ENCODE peak calls at places on chromosomes 7 and 10, in six cellular contexts. W, O, I, T, J and V are unnamed samples.

GRCh38 chr7:100430450-100431285 is 1.0 kb downstream of the MEPCE start:
- DNase-seq in W (no peak), O (no peak), I (peak; percentile 69), T (peak; percentile 69), J (peak; percentile 18), V (no peak)

GRCh38 chr7:104862719-104863118 is 151.3 kb upstream of the KMT2E start:
- DNase-seq in W (no peak), O (no peak), I (no peak), T (no peak), J (peak; percentile 67), V (peak; percentile 10)

GRCh38 chr7:29196971-29197370 is 2.4 kb downstream of the CHN2 start:
- DNase-seq in W (no peak), O (no peak), I (no peak), T (no peak), J (no peak), V (no peak)

GRCh38 chr7:138625849-138626230 is 75.3 kb downstream of the SVOPL start:
- DNase-seq in W (no peak), O (no peak), I (no peak), T (peak; percentile 46), J (no peak), V (no peak)

GRCh38 chr10:118332948-118333710 is 9.0 kb downstream of the FAM204A start:
- DNase-seq in W (no peak), O (peak; percentile 39), I (no peak), T (no peak), J (no peak), V (peak; percentile 59)

GRCh38 chr10:20007426-20007825 is 191.2 kb downstream of the PLXDC2 start:
- DNase-seq in W (no peak), O (peak; percentile 68), I (no peak), T (no peak), J (no peak), V (peak; percentile 19)

GRCh38 chr7:21508538-21508937 is 34.3 kb upstream of the DNAH11 start:
- DNase-seq in W (no peak), O (no peak), I (no peak), T (no peak), J (no peak), V (no peak)

GRCh38 chr10:31808258-31809218 is 120.1 kb downstream of the ARHGAP12 start:
- DNase-seq in W (peak; percentile 48), O (peak; percentile 50), I (no peak), T (peak; percentile 20), J (peak; percentile 41), V (peak; percentile 89)

GRCh38 chr7:28570113-28570969 is 158.0 kb downstream of the CREB5 start:
- DNase-seq in W (no peak), O (no peak), I (no peak), T (no peak), J (no peak), V (no peak)

GRCh38 chr7:48084727-48085432 is 4.2 kb upstream of the UPP1 start:
- DNase-seq in W (peak; percentile 88), O (peak; percentile 96), I (no peak), T (peak; percentile 93), J (no peak), V (peak; percentile 99)

GRCh38 chr7:47950714-47951113 is 2.4 kb upstream of the PKD1L1 start:
- DNase-seq in W (no peak), O (peak; percentile 62), I (no peak), T (no peak), J (peak; percentile 34), V (peak; percentile 25)

GRCh38 chr10:14468022-14468421 is 137.3 kb upstream of the FRMD4A start:
- DNase-seq in W (no peak), O (no peak), I (no peak), T (no peak), J (no peak), V (no peak)

GRCh38 chr10:49113741-49114141 is 1.6 kb downstream of the VSTM4 start:
- DNase-seq in W (no peak), O (no peak), I (peak; percentile 46), T (no peak), J (no peak), V (no peak)

GRCh38 chr7:158828343-158829020 is 827 bp downstream of the ESYT2 start:
- DNase-seq in W (no peak), O (no peak), I (peak; percentile 81), T (peak; percentile 27), J (peak; percentile 72), V (no peak)

GRCh38 chr10:88118769-88119559 is 255.5 kb downstream of the PTEN start:
- DNase-seq in W (no peak), O (peak; percentile 35), I (no peak), T (no peak), J (no peak), V (no peak)

GRCh38 chr7:135714534-135715009 is 13.4 kb downstream of the SLC13A4 start:
- DNase-seq in W (peak; percentile 38), O (peak; percentile 63), I (no peak), T (no peak), J (peak; percentile 76), V (peak; percentile 40)

GRCh38 chr7:92259062-92259461 is 13.3 kb downstream of the ANKIB1 start:
- DNase-seq in W (no peak), O (no peak), I (no peak), T (no peak), J (no peak), V (no peak)

GRCh38 chr10:29377333-29377961 is 88.6 kb downstream of the LYZL1 start:
- DNase-seq in W (peak; percentile 7), O (peak; percentile 27), I (no peak), T (peak; percentile 4), J (peak; percentile 29), V (peak; percentile 53)

GRCh38 chr7:2872296-2872874 is 28.3 kb upstream of the GNA12 start:
- DNase-seq in W (no peak), O (no peak), I (no peak), T (no peak), J (no peak), V (no peak)

GRCh38 chr10:112791447-112791846 is 158.6 kb upstream of the TCF7L2 start:
- DNase-seq in W (no peak), O (no peak), I (no peak), T (no peak), J (no peak), V (no peak)

GRCh38 chr7:39451901-39452300 is 114.3 kb upstream of the YAE1 start:
- DNase-seq in W (no peak), O (no peak), I (no peak), T (no peak), J (no peak), V (no peak)

GRCh38 chr7:24035653-24036414 is 248.2 kb upstream of the NPY start:
- DNase-seq in W (no peak), O (no peak), I (no peak), T (no peak), J (no peak), V (no peak)

GRCh38 chr10:86215021-86215420 is 151.6 kb downstream of the GRID1 start:
- DNase-seq in W (no peak), O (no peak), I (no peak), T (no peak), J (no peak), V (no peak)

GRCh38 chr7:70693690-70694356 is 438.1 kb upstream of the GALNT17 start:
- DNase-seq in W (no peak), O (no peak), I (peak; percentile 91), T (peak; percentile 47), J (peak; percentile 91), V (peak; percentile 45)

GRCh38 chr7:138460176-138460648 is at the start of gene TRIM24:
- DNase-seq in W (no peak), O (no peak), I (peak; percentile 98), T (no peak), J (no peak), V (no peak)

GRCh38 chr10:104277785-104278184 is 8.8 kb downstream of the GSTO2 start:
- DNase-seq in W (no peak), O (peak; percentile 34), I (no peak), T (no peak), J (no peak), V (no peak)

GRCh38 chr10:52682766-52683165 is 89.8 kb downstream of the MBL2 start:
- DNase-seq in W (no peak), O (peak; percentile 57), I (no peak), T (no peak), J (no peak), V (no peak)

GRCh38 chr10:132418520-132419416 is 21.8 kb downstream of the PWWP2B start:
- DNase-seq in W (no peak), O (peak; percentile 32), I (peak; percentile 90), T (no peak), J (peak; percentile 49), V (no peak)

GRCh38 chr7:15012135-15012534 is 109.6 kb upstream of the DGKB start:
- DNase-seq in W (no peak), O (no peak), I (no peak), T (no peak), J (no peak), V (no peak)

GRCh38 chr7:15011289-15011688 is 108.7 kb upstream of the DGKB start:
- DNase-seq in W (no peak), O (no peak), I (no peak), T (no peak), J (peak; percentile 16), V (no peak)

GRCh38 chr7:15005672-15006071 is 103.1 kb upstream of the DGKB start:
- DNase-seq in W (no peak), O (no peak), I (no peak), T (no peak), J (no peak), V (no peak)

DNA sequence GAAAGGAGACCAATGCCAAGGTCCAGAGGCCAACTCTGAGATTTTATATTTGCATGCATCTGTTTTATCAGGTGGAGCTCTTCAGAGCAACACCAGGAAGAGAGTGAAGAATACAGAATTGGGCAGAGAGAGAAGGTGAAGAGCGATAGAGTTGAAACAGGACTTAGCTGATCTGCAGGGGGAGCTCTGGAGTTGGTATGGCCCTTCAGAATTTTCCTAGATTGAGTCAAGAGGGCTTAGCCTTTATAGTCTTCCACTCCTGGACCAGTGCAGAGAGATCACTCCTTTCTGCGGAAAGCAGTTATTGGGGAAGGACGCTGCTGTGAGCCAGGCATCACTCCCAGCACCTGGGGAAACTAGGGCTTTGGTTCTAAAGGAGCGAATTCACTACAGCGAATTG is 105.0 kb upstream of the DGKB start:
- DNase-seq in W (no peak), O (peak; percentile 23), I (no peak), T (no peak), J (peak; percentile 58), V (peak; percentile 10)
- TF ChIP-seq CTCF in W (peak; percentile 46), O (peak; percentile 66), I (peak; percentile 11), T (no peak), J (peak; percentile 60), V (peak; percentile 47)

GRCh38 chr10:121927841-121928527 is at the start of gene ATE1:
- DNase-seq in W (peak; percentile 71), O (peak; percentile 82), I (peak; percentile 95), T (peak; percentile 84), J (peak; percentile 97), V (peak; percentile 94)
- TF ChIP-seq CTCF in W (peak; percentile 22), O (no peak), I (no peak), T (no peak), J (no peak), V (no peak)

DNA sequence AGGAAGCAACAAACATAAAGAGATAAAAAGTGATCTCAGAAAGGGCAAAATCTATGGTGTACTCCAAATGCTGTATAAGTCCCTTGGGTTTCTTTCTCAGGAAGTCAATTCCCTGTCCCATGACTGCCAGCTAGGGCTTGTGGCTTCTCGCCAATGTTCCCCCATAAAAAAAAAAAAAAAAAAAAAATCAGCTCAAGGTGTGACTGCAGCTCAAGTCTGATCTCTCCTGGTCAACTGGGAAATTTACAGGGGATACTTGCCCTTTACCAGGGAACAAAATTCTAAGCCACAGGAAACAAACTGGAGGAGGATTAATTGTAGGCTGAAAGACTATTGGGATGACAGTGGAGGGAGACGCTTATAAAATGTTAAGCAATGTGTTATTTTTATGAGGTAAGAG is 76.0 kb downstream of the PCGF5 start:
- DNase-seq in W (no peak), O (peak; percentile 21), I (no peak), T (no peak), J (peak; percentile 36), V (peak; percentile 55)
- TF ChIP-seq CTCF in W (peak; percentile 27), O (no peak), I (no peak), T (no peak), J (peak; percentile 52), V (peak; percentile 37)

GRCh38 chr7:1419688-1420087 is 39.6 kb downstream of the MICALL2 start:
- DNase-seq in W (no peak), O (no peak), I (no peak), T (no peak), J (no peak), V (no peak)
- TF ChIP-seq CTCF in W (no peak), O (no peak), I (no peak), T (no peak), J (peak; percentile 9), V (no peak)